ENCODE peak calls at places on chromosomes 13 and 19, in five cellular contexts. B is hypothalamus; S is foreskin keratinocyte; A is stimulated activated CD8-positive, alpha-beta memory T cell treated with anti-CD3 and anti-CD28 coated beads, Interleukin-12 subunit alpha, Interleukin-12 subunit beta, amount 100 ng/mL, for 4 hours; H is NCI-H1105. F is an unnamed sample.

GRCh38 chr13:27526516-27526915 is 76.2 kb upstream of the MTIF3 start:
- DNase-seq in B (no peak), S (no peak), A (no peak), H (no peak), F (no peak)

GRCh38 chr13:78680064-78680463 is 21.1 kb upstream of the OBI1 start:
- DNase-seq in B (no peak), S (no peak), A (no peak), H (peak; percentile 46), F (peak; percentile 48)

GRCh38 chr19:45805719-45806118 is 9.4 kb downstream of the RSPH6A start:
- DNase-seq in B (no peak), S (no peak), A (no peak), H (no peak), F (no peak)

GRCh38 chr19:56133858-56134654 is 7.0 kb upstream of the ZNF444 start:
- DNase-seq in B (no peak), S (peak; percentile 42), A (no peak), H (no peak), F (no peak)

GRCh38 chr19:35349614-35350521 is 2.2 kb downstream of the FFAR1 start:
- DNase-seq in B (no peak), S (no peak), A (no peak), H (no peak), F (no peak)

GRCh38 chr19:8429826-8430225 is 14.9 kb upstream of the HNRNPM start:
- DNase-seq in B (no peak), S (no peak), A (no peak), H (no peak), F (no peak)

GRCh38 chr19:16366433-16367268 is 42.0 kb downstream of the KLF2 start:
- DNase-seq in B (no peak), S (no peak), A (no peak), H (no peak), F (no peak)

GRCh38 chr13:40313269-40314200 is 352.9 kb downstream of the FOXO1 start:
- DNase-seq in B (no peak), S (no peak), A (no peak), H (no peak), F (no peak)

GRCh38 chr19:10087296-10088061 is 1.4 kb downstream of the SHFL start:
- DNase-seq in B (no peak), S (no peak), A (no peak), H (no peak), F (no peak)

GRCh38 chr13:79492313-79492798 is 11.4 kb downstream of the NDFIP2 start:
- DNase-seq in B (no peak), S (peak; percentile 77), A (no peak), H (no peak), F (no peak)

F was measured in cerebellum.